ENCODE peak calls at places on chromosome 1, in six cellular contexts. One of them, this sample, is unnamed.

GRCh38 chr1:179187043-179187442 is 42.4 kb downstream of the ABL2 start:
- DNase-seq in skeletal muscle cell: no peak
- DNase-seq in NCI-H510A: no peak
- DNase-seq in NCI-H2081: no peak
- DNase-seq in stimulated activated CD8-positive, alpha-beta memory T cell treated with anti-CD3 and anti-CD28 coated beads, Interleukin-7, amount 100 ng/mL, for 1 hour: no peak
- DNase-seq in body of pancreas: no peak
- DNase-seq in this sample: no peak

GRCh38 chr1:218743861-218744505 is 398.8 kb downstream of the TGFB2 start:
- DNase-seq in skeletal muscle cell: no peak
- DNase-seq in NCI-H510A: no peak
- DNase-seq in NCI-H2081: no peak
- DNase-seq in stimulated activated CD8-positive, alpha-beta memory T cell treated with anti-CD3 and anti-CD28 coated beads, Interleukin-7, amount 100 ng/mL, for 1 hour: no peak
- DNase-seq in body of pancreas: no peak
- DNase-seq in this sample: no peak

GRCh38 chr1:25068829-25069228 is 138.8 kb upstream of the RUNX3 start:
- DNase-seq in skeletal muscle cell: no peak
- DNase-seq in NCI-H510A: no peak
- DNase-seq in NCI-H2081: no peak
- DNase-seq in stimulated activated CD8-positive, alpha-beta memory T cell treated with anti-CD3 and anti-CD28 coated beads, Interleukin-7, amount 100 ng/mL, for 1 hour: no peak
- DNase-seq in body of pancreas: no peak
- DNase-seq in this sample: no peak

GRCh38 chr1:151619489-151620093 is 7.7 kb downstream of the SNX27 start:
- DNase-seq in skeletal muscle cell: no peak
- DNase-seq in NCI-H510A: no peak
- DNase-seq in NCI-H2081: no peak
- DNase-seq in stimulated activated CD8-positive, alpha-beta memory T cell treated with anti-CD3 and anti-CD28 coated beads, Interleukin-7, amount 100 ng/mL, for 1 hour: no peak
- DNase-seq in body of pancreas: no peak
- DNase-seq in this sample: no peak

GRCh38 chr1:92862605-92863004 is 30.8 kb downstream of the RPL5 start:
- DNase-seq in skeletal muscle cell: no peak
- DNase-seq in NCI-H510A: no peak
- DNase-seq in NCI-H2081: no peak
- DNase-seq in stimulated activated CD8-positive, alpha-beta memory T cell treated with anti-CD3 and anti-CD28 coated beads, Interleukin-7, amount 100 ng/mL, for 1 hour: no peak
- DNase-seq in body of pancreas: no peak
- DNase-seq in this sample: no peak

GRCh38 chr1:228783415-228784045 is 48.3 kb downstream of the RHOU start:
- DNase-seq in skeletal muscle cell: no peak
- DNase-seq in NCI-H510A: no peak
- DNase-seq in NCI-H2081: no peak
- DNase-seq in stimulated activated CD8-positive, alpha-beta memory T cell treated with anti-CD3 and anti-CD28 coated beads, Interleukin-7, amount 100 ng/mL, for 1 hour: no peak
- DNase-seq in body of pancreas: no peak
- DNase-seq in this sample: no peak

GRCh38 chr1:32464191-32464715 is 619 bp upstream of the ZBTB8B start:
- DNase-seq in skeletal muscle cell: no peak
- DNase-seq in NCI-H510A: no peak
- DNase-seq in NCI-H2081: no peak
- DNase-seq in stimulated activated CD8-positive, alpha-beta memory T cell treated with anti-CD3 and anti-CD28 coated beads, Interleukin-7, amount 100 ng/mL, for 1 hour: no peak
- DNase-seq in body of pancreas: no peak
- DNase-seq in this sample: no peak

GRCh38 chr1:29736582-29737188 is 500.4 kb downstream of the PTPRU start:
- DNase-seq in skeletal muscle cell: peak; percentile 4
- DNase-seq in NCI-H510A: no peak
- DNase-seq in NCI-H2081: no peak
- DNase-seq in stimulated activated CD8-positive, alpha-beta memory T cell treated with anti-CD3 and anti-CD28 coated beads, Interleukin-7, amount 100 ng/mL, for 1 hour: no peak
- DNase-seq in body of pancreas: peak; percentile 22
- DNase-seq in this sample: no peak

GRCh38 chr1:94383966-94384408 is 34.2 kb upstream of the ABCD3 start:
- DNase-seq in skeletal muscle cell: peak; percentile 25
- DNase-seq in NCI-H510A: no peak
- DNase-seq in NCI-H2081: no peak
- DNase-seq in stimulated activated CD8-positive, alpha-beta memory T cell treated with anti-CD3 and anti-CD28 coated beads, Interleukin-7, amount 100 ng/mL, for 1 hour: no peak
- DNase-seq in body of pancreas: peak; percentile 67
- DNase-seq in this sample: peak; percentile 39

GRCh38 chr1:233607252-233608119 is 6.4 kb upstream of the KCNK1 start:
- DNase-seq in skeletal muscle cell: peak; percentile 5
- DNase-seq in NCI-H510A: peak; percentile 35
- DNase-seq in NCI-H2081: no peak
- DNase-seq in stimulated activated CD8-positive, alpha-beta memory T cell treated with anti-CD3 and anti-CD28 coated beads, Interleukin-7, amount 100 ng/mL, for 1 hour: no peak
- DNase-seq in body of pancreas: no peak
- DNase-seq in this sample: no peak

GRCh38 chr1:22969224-22969829 is 3.3 kb downstream of the LACTBL1 start:
- DNase-seq in skeletal muscle cell: peak; percentile 79
- DNase-seq in NCI-H510A: no peak
- DNase-seq in NCI-H2081: peak; percentile 88
- DNase-seq in stimulated activated CD8-positive, alpha-beta memory T cell treated with anti-CD3 and anti-CD28 coated beads, Interleukin-7, amount 100 ng/mL, for 1 hour: no peak
- DNase-seq in body of pancreas: peak; percentile 74
- DNase-seq in this sample: no peak

GRCh38 chr1:6588893-6589481 is 9.2 kb downstream of the ZBTB48 start:
- DNase-seq in skeletal muscle cell: no peak
- DNase-seq in NCI-H510A: no peak
- DNase-seq in NCI-H2081: no peak
- DNase-seq in stimulated activated CD8-positive, alpha-beta memory T cell treated with anti-CD3 and anti-CD28 coated beads, Interleukin-7, amount 100 ng/mL, for 1 hour: no peak
- DNase-seq in body of pancreas: no peak
- DNase-seq in this sample: no peak

GRCh38 chr1:18160290-18160942 is 52.8 kb downstream of the IGSF21 start:
- DNase-seq in skeletal muscle cell: no peak
- DNase-seq in NCI-H510A: no peak
- DNase-seq in NCI-H2081: no peak
- DNase-seq in stimulated activated CD8-positive, alpha-beta memory T cell treated with anti-CD3 and anti-CD28 coated beads, Interleukin-7, amount 100 ng/mL, for 1 hour: no peak
- DNase-seq in body of pancreas: peak; percentile 17
- DNase-seq in this sample: peak; percentile 35

GRCh38 chr1:180265871-180266270 is 35.8 kb downstream of the LHX4 start:
- DNase-seq in skeletal muscle cell: no peak
- DNase-seq in NCI-H510A: no peak
- DNase-seq in NCI-H2081: no peak
- DNase-seq in stimulated activated CD8-positive, alpha-beta memory T cell treated with anti-CD3 and anti-CD28 coated beads, Interleukin-7, amount 100 ng/mL, for 1 hour: no peak
- DNase-seq in body of pancreas: no peak
- DNase-seq in this sample: no peak

This sample was measured in lung.